ENCODE peak calls at places on chromosome 16, in nine cellular contexts. D, E, J, S, B, K, X, Y and U are unnamed samples.

GRCh38 chr16:31064882-31065461 is 9.1 kb downstream of the ZNF668 start:
- DNase-seq in X (no peak), K (no peak), Y (no peak), S (peak; percentile 99), D (no peak), B (peak; percentile 68), E (no peak), J (peak; percentile 95), U (no peak)

GRCh38 chr16:87350681-87351319 is 32.8 kb downstream of the FBXO31 start:
- DNase-seq in B (no peak), D (no peak), Y (no peak), E (no peak), K (no peak), X (no peak), S (peak; percentile 80), J (no peak), U (no peak)

GRCh38 chr16:88681709-88682451 is 4.4 kb downstream of the SNAI3 start:
- DNase-seq in D (no peak), S (peak; percentile 57), X (no peak), E (peak; percentile 25), J (no peak), K (no peak), Y (no peak), B (peak; percentile 55), U (no peak)

GRCh38 chr16:57167951-57168350 is 17.9 kb downstream of the PSME3IP1 start:
- DNase-seq in K (no peak), J (peak; percentile 91), D (peak; percentile 28), B (no peak), S (peak; percentile 72), X (no peak), E (no peak), Y (peak; percentile 34), U (no peak)

GRCh38 chr16:89401641-89402445 is 88.5 kb downstream of the ANKRD11 start:
- DNase-seq in Y (no peak), X (no peak), J (peak; percentile 45), E (no peak), D (no peak), K (no peak), B (no peak), S (peak; percentile 87), U (peak; percentile 20)

GRCh38 chr16:10039220-10040096 is 142.8 kb downstream of the GRIN2A start:
- DNase-seq in Y (peak; percentile 77), B (no peak), S (no peak), X (no peak), E (no peak), J (no peak), D (no peak), K (no peak), U (no peak)

GRCh38 chr16:10526962-10527361 is 53.4 kb downstream of the EMP2 start:
- DNase-seq in E (no peak), B (no peak), Y (no peak), K (no peak), D (no peak), J (no peak), X (no peak), S (no peak), U (no peak)

GRCh38 chr16:72969146-72969545 is 78.8 kb downstream of the ZFHX3 start:
- DNase-seq in B (no peak), Y (no peak), E (no peak), K (no peak), D (no peak), X (no peak), S (no peak), J (no peak), U (no peak)

GRCh38 chr16:17273142-17273561 is 197.6 kb downstream of the XYLT1 start:
- DNase-seq in S (peak; percentile 97), X (no peak), D (no peak), B (no peak), Y (no peak), E (no peak), K (no peak), J (peak; percentile 58), U (no peak)

GRCh38 chr16:86287641-86288201 is 222.6 kb upstream of the FOXF1 start:
- DNase-seq in X (no peak), S (no peak), E (no peak), D (no peak), Y (no peak), J (no peak), K (no peak), B (no peak), U (no peak)

GRCh38 chr16:27359615-27360014 is 42.4 kb upstream of the IL21R start:
- DNase-seq in X (no peak), B (no peak), J (no peak), E (no peak), K (no peak), Y (no peak), S (no peak), D (no peak), U (no peak)

GRCh38 chr16:8634991-8635736 is 13.7 kb downstream of the METTL22 start:
- DNase-seq in B (no peak), Y (no peak), K (no peak), X (no peak), D (peak; percentile 50), S (peak; percentile 58), E (no peak), J (peak; percentile 75), U (no peak)

GRCh38 chr16:22694887-22695382 is 119.0 kb upstream of the HS3ST2 start:
- DNase-seq in J (peak; percentile 85), D (no peak), X (no peak), B (no peak), K (no peak), Y (no peak), E (no peak), S (peak; percentile 99), U (no peak)

GRCh38 chr16:23852794-23853562 is 17.2 kb downstream of the PRKCB start:
- DNase-seq in Y (no peak), E (no peak), D (no peak), J (no peak), X (no peak), S (no peak), B (no peak), K (no peak), U (no peak)

GRCh38 chr16:70250748-70251650 is 741 bp downstream of the EXOSC6 start:
- DNase-seq in Y (peak; percentile 36), S (peak; percentile 79), B (no peak), E (no peak), X (peak; percentile 32), K (no peak), D (peak; percentile 45), J (peak; percentile 59), U (no peak)

GRCh38 chr16:11257131-11257938 is 1.3 kb upstream of the SOCS1 start:
- DNase-seq in D (peak; percentile 91), E (peak; percentile 17), Y (peak; percentile 89), K (peak; percentile 12), S (peak; percentile 91), J (peak; percentile 90), X (peak; percentile 40), B (peak; percentile 79), U (peak; percentile 10)

GRCh38 chr16:20323591-20324117 is 3.7 kb downstream of the GP2 start:
- DNase-seq in B (no peak), D (no peak), K (no peak), X (no peak), S (no peak), J (no peak), E (no peak), Y (no peak), U (no peak)

GRCh38 chr16:1781758-1782407 is 488 bp downstream of the SPSB3 start:
- DNase-seq in J (peak; percentile 46), Y (no peak), K (no peak), X (no peak), S (peak; percentile 72), D (no peak), B (no peak), E (peak; percentile 25), U (no peak)

GRCh38 chr16:81463296-81463890 is 18.8 kb downstream of the CMIP start:
- DNase-seq in B (no peak), Y (no peak), K (no peak), J (no peak), S (no peak), E (no peak), D (no peak), X (no peak), U (no peak)

GRCh38 chr16:77250395-77250794 is 51.2 kb downstream of the SYCE1L start:
- DNase-seq in D (no peak), J (peak; percentile 47), K (no peak), S (peak; percentile 2), Y (no peak), X (no peak), E (no peak), B (no peak), U (no peak)

GRCh38 chr16:73610605-73611177 is 562.8 kb upstream of the ZFHX3 start:
- DNase-seq in J (no peak), K (no peak), S (no peak), B (no peak), Y (no peak), E (no peak), X (no peak), D (no peak), U (no peak)

GRCh38 chr16:80947708-80948615 is 58.7 kb downstream of the CMC2 start:
- DNase-seq in E (no peak), X (no peak), D (no peak), J (no peak), S (no peak), K (no peak), B (no peak), Y (no peak), U (no peak)

GRCh38 chr16:21233521-21234150 is at the start of gene ANKS4B:
- DNase-seq in E (no peak), Y (no peak), S (no peak), B (no peak), X (no peak), D (peak; percentile 24), K (no peak), J (no peak), U (no peak)

GRCh38 chr16:15704545-15704987 is 54.5 kb downstream of the NDE1 start:
- DNase-seq in J (peak; percentile 86), E (peak; percentile 66), Y (peak; percentile 46), B (peak; percentile 69), K (peak; percentile 28), S (peak; percentile 73), D (peak; percentile 72), X (peak; percentile 57), U (no peak)

GRCh38 chr16:87681990-87682570 is 79.8 kb downstream of the JPH3 start:
- DNase-seq in B (no peak), J (peak; percentile 83), K (no peak), Y (no peak), X (no peak), D (peak; percentile 69), S (peak; percentile 85), E (no peak), U (no peak)

GRCh38 chr16:56093055-56093454 is 98.2 kb upstream of the GNAO1 start:
- DNase-seq in X (no peak), D (no peak), K (no peak), J (no peak), S (no peak), Y (no peak), B (no peak), E (no peak), U (no peak)

GRCh38 chr16:89499767-89500166 is 8.4 kb upstream of the SPG7 start:
- DNase-seq in E (no peak), K (no peak), S (no peak), J (no peak), B (no peak), Y (no peak), D (no peak), X (no peak), U (no peak)